ENCODE peak calls at places on chromosomes 11 and 22, in four cellular contexts. One of them, this sample, is unnamed.

GRCh38 chr22:38012604-38013072 is 28.3 kb upstream of the SOX10 start:
- DNase-seq in activated CD4-positive, alpha-beta memory T cell treated with anti-CD3 and anti-CD28 coated beads, Interleukin-2, amount 10 ng/mL, durations not matched to agents 7 days and 5 days: no peak
- DNase-seq in head of caudate nucleus: no peak
- DNase-seq in activated CD4-positive, alpha-beta T cell treated with anti-CD3 and anti-CD28 coated beads, Interleukin-2, amount 50 U/mL, for 48 hours: no peak
- DNase-seq in this sample: no peak

GRCh38 chr11:68845351-68846002 is 3.8 kb upstream of the CPT1A start:
- DNase-seq in activated CD4-positive, alpha-beta memory T cell treated with anti-CD3 and anti-CD28 coated beads, Interleukin-2, amount 10 ng/mL, durations not matched to agents 7 days and 5 days: no peak
- DNase-seq in head of caudate nucleus: no peak
- DNase-seq in activated CD4-positive, alpha-beta T cell treated with anti-CD3 and anti-CD28 coated beads, Interleukin-2, amount 50 U/mL, for 48 hours: no peak
- DNase-seq in this sample: no peak

GRCh38 chr11:25625094-25625493 is 706.8 kb upstream of the ANO3 start:
- DNase-seq in activated CD4-positive, alpha-beta memory T cell treated with anti-CD3 and anti-CD28 coated beads, Interleukin-2, amount 10 ng/mL, durations not matched to agents 7 days and 5 days: no peak
- DNase-seq in head of caudate nucleus: no peak
- DNase-seq in activated CD4-positive, alpha-beta T cell treated with anti-CD3 and anti-CD28 coated beads, Interleukin-2, amount 50 U/mL, for 48 hours: no peak
- DNase-seq in this sample: no peak

GRCh38 chr11:129283141-129283540 is 91.0 kb upstream of the ARHGAP32 start:
- DNase-seq in activated CD4-positive, alpha-beta memory T cell treated with anti-CD3 and anti-CD28 coated beads, Interleukin-2, amount 10 ng/mL, durations not matched to agents 7 days and 5 days: no peak
- DNase-seq in head of caudate nucleus: no peak
- DNase-seq in activated CD4-positive, alpha-beta T cell treated with anti-CD3 and anti-CD28 coated beads, Interleukin-2, amount 50 U/mL, for 48 hours: no peak
- DNase-seq in this sample: no peak

GRCh38 chr22:40033586-40034380 is 39.0 kb downstream of the FAM83F start:
- DNase-seq in activated CD4-positive, alpha-beta memory T cell treated with anti-CD3 and anti-CD28 coated beads, Interleukin-2, amount 10 ng/mL, durations not matched to agents 7 days and 5 days: no peak
- DNase-seq in head of caudate nucleus: no peak
- DNase-seq in activated CD4-positive, alpha-beta T cell treated with anti-CD3 and anti-CD28 coated beads, Interleukin-2, amount 50 U/mL, for 48 hours: no peak
- DNase-seq in this sample: no peak

GRCh38 chr22:29315286-29316195 is at the start of gene RASL10A:
- DNase-seq in activated CD4-positive, alpha-beta memory T cell treated with anti-CD3 and anti-CD28 coated beads, Interleukin-2, amount 10 ng/mL, durations not matched to agents 7 days and 5 days: no peak
- DNase-seq in head of caudate nucleus: peak; percentile 65
- DNase-seq in activated CD4-positive, alpha-beta T cell treated with anti-CD3 and anti-CD28 coated beads, Interleukin-2, amount 50 U/mL, for 48 hours: no peak
- DNase-seq in this sample: no peak

GRCh38 chr11:22449441-22449840 is 111.3 kb downstream of the SLC17A6 start:
- DNase-seq in activated CD4-positive, alpha-beta memory T cell treated with anti-CD3 and anti-CD28 coated beads, Interleukin-2, amount 10 ng/mL, durations not matched to agents 7 days and 5 days: no peak
- DNase-seq in head of caudate nucleus: no peak
- DNase-seq in activated CD4-positive, alpha-beta T cell treated with anti-CD3 and anti-CD28 coated beads, Interleukin-2, amount 50 U/mL, for 48 hours: no peak
- DNase-seq in this sample: no peak

GRCh38 chr11:114319716-114320328 is 23.6 kb downstream of the NNMT start:
- DNase-seq in activated CD4-positive, alpha-beta memory T cell treated with anti-CD3 and anti-CD28 coated beads, Interleukin-2, amount 10 ng/mL, durations not matched to agents 7 days and 5 days: no peak
- DNase-seq in head of caudate nucleus: no peak
- DNase-seq in activated CD4-positive, alpha-beta T cell treated with anti-CD3 and anti-CD28 coated beads, Interleukin-2, amount 50 U/mL, for 48 hours: no peak
- DNase-seq in this sample: no peak

GRCh38 chr22:40044870-40045834 is 50.4 kb downstream of the FAM83F start:
- DNase-seq in activated CD4-positive, alpha-beta memory T cell treated with anti-CD3 and anti-CD28 coated beads, Interleukin-2, amount 10 ng/mL, durations not matched to agents 7 days and 5 days: peak; percentile 74
- DNase-seq in head of caudate nucleus: peak; percentile 75
- DNase-seq in activated CD4-positive, alpha-beta T cell treated with anti-CD3 and anti-CD28 coated beads, Interleukin-2, amount 50 U/mL, for 48 hours: peak; percentile 74
- DNase-seq in this sample: no peak